ENCODE peak calls at places on chromosomes 3 and 15, in ten cellular contexts. C is choroid plexus epithelial cell; Y is NCI-H1092; U is NAMALWA; A is stimulated activated CD8-positive, alpha-beta memory T cell treated with anti-CD3 and anti-CD28 coated beads, Interleukin-4, amount 100 ng/mL, for 1 hour; J is adrenal gland; X is CMK; P is GM12865; E is IMR-90; L is activated CD4-positive, alpha-beta T cell treated with anti-CD3 and anti-CD28 coated beads, Interleukin-2, amount 50 U/mL, for 4 hours. I is an unnamed sample.

GRCh38 chr3:194300392-194300758 is 50.8 kb downstream of the CPN2 start:
- DNase-seq in X (no peak), U (no peak), P (no peak), C (no peak), L (no peak), J (peak; percentile 72), Y (no peak), A (no peak), E (peak; percentile 39), I (peak; percentile 50)

GRCh38 chr3:9507586-9508578 is 45.7 kb downstream of the LHFPL4 start:
- DNase-seq in E (no peak), J (no peak), A (no peak), L (no peak), X (no peak), P (no peak), Y (no peak), C (no peak), U (no peak), I (no peak)

GRCh38 chr3:79517766-79518413 is 249.9 kb downstream of the ROBO1 start:
- DNase-seq in A (no peak), J (no peak), L (no peak), Y (no peak), U (peak; percentile 13), C (peak; percentile 78), X (no peak), P (no peak), E (peak; percentile 39), I (no peak)

GRCh38 chr3:169545606-169546005 is 117.9 kb downstream of the MECOM start:
- DNase-seq in P (no peak), X (no peak), C (no peak), E (no peak), Y (no peak), J (no peak), L (no peak), A (no peak), U (no peak), I (no peak)

GRCh38 chr3:69422751-69423150 is 36.9 kb upstream of the FRMD4B start:
- DNase-seq in U (no peak), X (no peak), A (no peak), Y (no peak), E (peak; percentile 31), C (peak; percentile 24), J (no peak), P (no peak), L (no peak), I (no peak)

GRCh38 chr3:169623971-169624370 is 39.5 kb downstream of the MECOM start:
- DNase-seq in P (no peak), U (no peak), X (no peak), J (no peak), C (no peak), L (no peak), A (no peak), E (no peak), Y (peak; percentile 42), I (no peak)

GRCh38 chr15:33005582-33005981 is 188.9 kb downstream of the FMN1 start:
- DNase-seq in A (no peak), C (no peak), L (no peak), U (no peak), E (no peak), Y (no peak), X (no peak), J (no peak), P (no peak), I (no peak)

GRCh38 chr3:127385540-127385870 is 97.7 kb upstream of the PRR20G start:
- DNase-seq in P (no peak), C (no peak), Y (no peak), E (no peak), U (no peak), X (no peak), A (no peak), L (no peak), J (no peak), I (no peak)

GRCh38 chr3:46215810-46216414 is 7.8 kb upstream of the CCR1 start:
- DNase-seq in C (peak; percentile 8), X (no peak), P (no peak), A (no peak), E (peak; percentile 77), L (no peak), U (no peak), Y (no peak), J (no peak), I (no peak)

GRCh38 chr3:181913254-181913653 is 201.5 kb downstream of the SOX2 start:
- DNase-seq in A (no peak), U (no peak), X (no peak), L (no peak), J (no peak), Y (no peak), E (no peak), C (no peak), P (no peak), I (no peak)

GRCh38 chr3:112734718-112735350 is 93.9 kb upstream of the CCDC80 start:
- DNase-seq in C (peak; percentile 90), X (peak; percentile 67), A (peak; percentile 27), J (peak; percentile 50), Y (peak; percentile 57), P (peak; percentile 79), E (peak; percentile 78), L (peak; percentile 57), U (peak; percentile 81), I (no peak)

GRCh38 chr3:138442433-138442832 is 8.0 kb downstream of the ESYT3 start:
- DNase-seq in C (peak; percentile 69), E (peak; percentile 60), J (no peak), P (no peak), A (no peak), L (no peak), U (no peak), Y (no peak), X (no peak), I (no peak)

GRCh38 chr3:152258448-152259302 is 10.1 kb upstream of the MBNL1 start:
- DNase-seq in X (no peak), E (peak; percentile 95), P (peak; percentile 53), Y (no peak), J (peak; percentile 37), U (peak; percentile 68), C (peak; percentile 98), L (peak; percentile 51), A (peak; percentile 34), I (no peak)

GRCh38 chr15:40598126-40598525 is 4.1 kb downstream of the KNL1 start:
- DNase-seq in A (no peak), C (no peak), Y (no peak), P (no peak), E (no peak), L (no peak), U (no peak), X (no peak), J (no peak), I (no peak)

GRCh38 chr3:170909129-170909903 is 879 bp upstream of the EIF5A2 start:
- DNase-seq in P (no peak), J (no peak), X (no peak), C (peak; percentile 96), E (peak; percentile 97), Y (no peak), U (peak; percentile 14), A (no peak), L (no peak), I (no peak)

GRCh38 chr15:63348392-63348791 is 33.3 kb downstream of the CA12 start:
- DNase-seq in X (no peak), J (peak; percentile 61), Y (peak; percentile 41), P (no peak), C (peak; percentile 57), L (no peak), U (no peak), E (peak; percentile 63), A (no peak), I (peak; percentile 63)

I was measured in dorsolateral prefrontal cortex.